ENCODE peak calls at places on chromosomes 3 and 15, in six cellular contexts. I, T, H, C, U and D are unnamed samples.

GRCh38 chr3:110811050-110811449 is 260.6 kb upstream of the NECTIN3 start:
- DNase-seq in I (no peak), T (no peak), H (peak), C (no peak), U (no peak), D (no peak)

GRCh38 chr3:113260980-113261920 is 49.9 kb downstream of the BOC start:
- DNase-seq in I (no peak), T (no peak), H (no peak), C (no peak), U (no peak), D (no peak)

GRCh38 chr15:71743861-71744382 is 66.4 kb upstream of the NR2E3 start:
- DNase-seq in I (peak), T (peak), H (peak), C (peak), U (peak), D (peak)

GRCh38 chr15:89091667-89092220 is 3.5 kb downstream of the ABHD2 start:
- DNase-seq in I (no peak), T (no peak), H (no peak), C (no peak), U (no peak), D (no peak)

GRCh38 chr3:99683465-99683864 is 45.1 kb downstream of the COL8A1 start:
- DNase-seq in I (no peak), T (no peak), H (peak), C (no peak), U (no peak), D (no peak)

GRCh38 chr3:85589145-85589544 is 630.4 kb downstream of the CADM2 start:
- DNase-seq in I (no peak), T (no peak), H (peak), C (no peak), U (peak), D (no peak)

GRCh38 chr3:169327969-169328368 is 335.5 kb downstream of the MECOM start:
- DNase-seq in I (no peak), T (no peak), H (no peak), C (no peak), U (no peak), D (no peak)

GRCh38 chr3:101972430-101973162 is 123.3 kb downstream of the NFKBIZ start:
- DNase-seq in I (no peak), T (no peak), H (no peak), C (no peak), U (no peak), D (no peak)

GRCh38 chr3:49358884-49359225 is 702 bp upstream of the GPX1 start:
- DNase-seq in I (no peak), T (no peak), H (no peak), C (no peak), U (no peak), D (peak)

GRCh38 chr3:76643620-76644019 is 396.3 kb upstream of the ROBO2 start:
- DNase-seq in I (no peak), T (no peak), H (no peak), C (no peak), U (no peak), D (no peak)

GRCh38 chr3:57079221-57079831 is 18.9 kb downstream of the SPATA12 start:
- DNase-seq in I (no peak), T (no peak), H (no peak), C (no peak), U (no peak), D (peak)

GRCh38 chr3:42742688-42743087 is 30.4 kb downstream of the CCDC13 start:
- DNase-seq in I (no peak), T (no peak), H (no peak), C (no peak), U (no peak), D (no peak)

GRCh38 chr3:126546013-126546412 is 12.7 kb downstream of the C3orf22 start:
- DNase-seq in I (no peak), T (no peak), H (no peak), C (no peak), U (no peak), D (no peak)

GRCh38 chr3:188296761-188297689 is 143.1 kb downstream of the LPP start:
- DNase-seq in I (no peak), T (no peak), H (peak), C (no peak), U (peak), D (peak)

GRCh38 chr15:28981351-28981720 is 95.6 kb downstream of the APBA2 start:
- DNase-seq in I (no peak), T (no peak), H (no peak), C (no peak), U (no peak), D (no peak)

GRCh38 chr3:10205461-10206165 is 40.9 kb downstream of the IRAK2 start:
- DNase-seq in I (no peak), T (no peak), H (peak), C (no peak), U (peak), D (no peak)

GRCh38 chr3:155102329-155102728 is 22.2 kb downstream of the MME start:
- DNase-seq in I (no peak), T (no peak), H (peak), C (no peak), U (peak), D (no peak)

GRCh38 chr15:49286649-49287394 is 116.8 kb downstream of the GALK2 start:
- DNase-seq in I (no peak), T (no peak), H (no peak), C (no peak), U (no peak), D (no peak)

GRCh38 chr15:28984421-28985375 is 98.9 kb downstream of the APBA2 start:
- DNase-seq in I (no peak), T (no peak), H (peak), C (peak), U (peak), D (no peak)

GRCh38 chr3:131315162-131315561 is 66.4 kb upstream of the NUDT16 start:
- DNase-seq in I (no peak), T (no peak), H (no peak), C (no peak), U (no peak), D (no peak)